ENCODE peak calls at places on chromosomes 12 and 14, in ten cellular contexts. E is ovary, A is fibroblast of lung, I is tibial nerve, Q is neural progenitor cell, V is upper lobe of right lung, O is GM12878, J is thyroid gland, Y is cardiac muscle cell, R is psoas muscle. M is an unnamed sample. For H3K36me3 and H3K4me1, the result is how much of the 10 kb centered on the place peaks cover.

GRCh38 chr14:80223696-80224465 is 12.6 kb upstream of the DIO2 start:
- DNase-seq in V (no peak), I (no peak), E (no peak), Q (no peak), R (no peak), A (peak), Y (no peak), J (no peak), O (no peak), M (no peak)

GRCh38 chr12:116910645-116911449 is at the start of gene FBXW8:
- DNase-seq in R (peak), O (no peak), A (peak), V (peak), Y (peak), I (peak), Q (peak), E (peak), J (peak), M (peak)

GRCh38 chr14:50887476-50887875 is 15.6 kb downstream of the ABHD12B start:
- DNase-seq in R (no peak), E (no peak), Y (no peak), Q (no peak), J (no peak), V (no peak), O (no peak), I (no peak), A (no peak), M (no peak)

GRCh38 chr12:11863478-11863906 is 207.2 kb upstream of the BCL2L14 start:
- DNase-seq in Q (no peak), A (peak), E (peak), J (peak), O (no peak), I (peak), Y (no peak), R (peak), V (no peak), M (no peak)

GRCh38 chr12:132444957-132445883 is 44.7 kb upstream of the FBRSL1 start:
- DNase-seq in V (no peak), O (no peak), Q (peak), R (no peak), A (no peak), E (no peak), J (peak), I (peak), Y (no peak), M (peak)

GRCh38 chr12:117144599-117144998 is 45.4 kb upstream of the TESC start:
- DNase-seq in J (no peak), I (no peak), A (no peak), Y (no peak), Q (no peak), E (no peak), V (no peak), R (no peak), O (no peak), M (no peak)

GRCh38 chr14:90053044-90053443 is 8.8 kb upstream of the KCNK13 start:
- DNase-seq in J (no peak), V (no peak), A (peak), Q (no peak), E (no peak), R (no peak), I (no peak), Y (no peak), O (no peak), M (no peak)

GRCh38 chr12:118982308-118982707 is 967 bp downstream of the SRRM4 start:
- DNase-seq in Y (no peak), I (no peak), V (no peak), J (no peak), E (no peak), R (no peak), Q (no peak), O (no peak), A (no peak), M (no peak)

GRCh38 chr12:124386661-124387509 is 92.0 kb downstream of the RFLNA start:
- DNase-seq in O (no peak), I (no peak), J (no peak), Y (no peak), A (no peak), E (no peak), R (peak), Q (no peak), V (no peak), M (no peak)

GRCh38 chr14:75247286-75247922 is 31.2 kb upstream of the FOS start:
- DNase-seq in R (no peak), I (no peak), V (no peak), Y (no peak), O (peak), A (no peak), Q (no peak), J (no peak), E (no peak), M (peak)

GRCh38 chr12:8771072-8771471 is 51.3 kb upstream of the A2ML1 start:
- DNase-seq in V (no peak), I (no peak), O (no peak), Y (no peak), A (no peak), R (no peak), Q (peak), E (no peak), J (no peak), M (no peak)

GRCh38 chr14:99768381-99768780 is 24.8 kb upstream of the EML1 start:
- DNase-seq in Q (peak), V (no peak), Y (peak), E (no peak), O (no peak), J (no peak), I (no peak), R (no peak), A (peak), M (no peak)

GRCh38 chr12:57491393-57492280 is 3.8 kb downstream of the MARS1 start:
- DNase-seq in R (no peak), V (no peak), A (no peak), Y (no peak), E (no peak), J (no peak), I (no peak), Q (no peak), O (no peak), M (no peak)
- H3K36me3 ChIP-seq in R (half or more), V (under half), A (under half), Y (under half), E (under half), J (under half), I (under half), Q (under half), O (under half), M (half or more)

GRCh38 chr14:23008836-23009235 is 1.1 kb downstream of the C14orf93 start:
- DNase-seq in Q (no peak), E (no peak), R (no peak), A (peak), I (no peak), J (no peak), Y (no peak), V (no peak), O (no peak), M (no peak)

GRCh38 chr14:23005861-23006534 is 3.9 kb downstream of the C14orf93 start:
- DNase-seq in O (no peak), E (no peak), V (no peak), Y (no peak), A (peak), Q (no peak), J (no peak), I (no peak), R (no peak), M (no peak)

GRCh38 chr14:23005451-23005850 is 4.5 kb downstream of the C14orf93 start:
- DNase-seq in R (no peak), Q (no peak), Y (no peak), O (no peak), E (no peak), A (no peak), I (no peak), J (no peak), V (no peak), M (no peak)

GRCh38 chr14:23009483-23009938 is 432 bp downstream of the C14orf93 start:
- DNase-seq in I (no peak), J (no peak), V (no peak), R (no peak), A (no peak), O (no peak), Q (no peak), E (no peak), Y (no peak), M (no peak)

GRCh38 chr14:23006544-23007419 is 3.2 kb downstream of the C14orf93 start:
- DNase-seq in E (peak), I (peak), Q (peak), O (peak), R (peak), Y (peak), V (peak), J (peak), A (peak), M (peak)
- H3K4me1 ChIP-seq in E (under half), I (under half), Q (under half), O (under half), R (under half), Y (under half), V (under half), J (under half), A (under half), M (under half)

DNA sequence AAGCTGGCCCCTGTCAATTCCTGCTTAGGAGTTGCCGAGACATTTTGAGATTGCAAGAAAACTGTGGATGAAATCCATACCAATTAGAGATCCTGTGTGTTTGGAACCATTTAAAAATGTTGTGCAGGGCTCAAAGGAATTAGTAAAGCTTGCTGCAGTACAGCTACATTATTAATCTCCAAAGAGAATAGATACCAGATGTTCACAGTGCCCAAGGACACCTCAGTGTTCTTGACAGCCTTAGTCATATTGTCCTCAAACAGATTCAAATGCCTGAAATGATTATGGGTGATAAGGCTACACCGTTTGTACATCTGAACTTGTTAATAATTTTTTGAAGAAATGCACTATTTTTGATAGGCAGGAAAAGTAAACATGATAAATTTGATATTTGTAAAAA is 164.6 kb downstream of the MSRB3 start:
- DNase-seq in R (no peak), Y (no peak), Q (no peak), E (no peak), O (no peak), V (no peak), A (no peak), I (no peak), J (no peak), M (no peak)
- TF ChIP-seq CTCF in R (no peak), Y (no peak), Q (no peak), E (no peak), O (no peak), V (no peak), A (no peak), I (no peak), J (no peak), M (no peak)

GRCh38 chr12:49792976-49793580 is 35.1 kb downstream of the NCKAP5L start:
- DNase-seq in E (no peak), Q (no peak), I (no peak), J (no peak), Y (no peak), R (no peak), O (no peak), V (peak), A (no peak), M (no peak)
- H3K36me3 ChIP-seq in E (under half), Q (under half), I (under half), J (under half), Y (under half), R (half or more), O (under half), V (under half), A (under half), M (half or more)

GRCh38 chr12:53383258-53383657 is 3.3 kb downstream of the SP1 start:
- DNase-seq in V (peak), A (no peak), Q (no peak), R (no peak), Y (no peak), E (no peak), I (no peak), J (no peak), O (no peak), M (no peak)

GRCh38 chr12:53380104-53380796 is at the start of gene SP1:
- DNase-seq in R (peak), Y (peak), I (peak), E (peak), Q (peak), O (peak), V (peak), A (peak), J (peak), M (peak)

GRCh38 chr12:53379389-53380103 is 430 bp upstream of the SP1 start:
- DNase-seq in A (peak), J (peak), Y (peak), R (peak), I (peak), O (peak), E (peak), Q (peak), V (peak), M (peak)

GRCh38 chr12:53380797-53381738 is 1.1 kb downstream of the SP1 start:
- DNase-seq in E (no peak), A (peak), V (peak), I (no peak), Q (peak), R (peak), Y (no peak), J (no peak), O (no peak), M (peak)

GRCh38 chr12:53381739-53382630 is 2.0 kb downstream of the SP1 start:
- DNase-seq in E (peak), I (peak), V (peak), A (peak), O (peak), Y (peak), R (peak), Q (peak), J (peak), M (peak)
- H3K4me1 ChIP-seq in E (under half), I (under half), V (half or more), A (under half), O (under half), Y (under half), R (half or more), Q (under half), J (under half), M (half or more)

GRCh38 chr12:93742086-93742934 is 65.1 kb downstream of the CRADD start:
- DNase-seq in Q (peak), R (peak), O (no peak), V (peak), Y (peak), J (peak), E (peak), A (peak), I (peak), M (peak)
- TF ChIP-seq CTCF in Q (peak), R (peak), O (peak), V (peak), Y (peak), J (peak), E (no peak), A (peak), I (peak), M (no peak)

GRCh38 chr14:102903889-102904512 is 18.5 kb upstream of the AMN start:
- DNase-seq in O (no peak), Y (no peak), I (no peak), A (no peak), J (no peak), R (no peak), E (no peak), V (no peak), Q (no peak), M (no peak)
- H3K36me3 ChIP-seq in O (under half), Y (under half), I (under half), A (under half), J (under half), R (under half), E (under half), V (under half), Q (under half), M (under half)

M was measured in lower lobe of right lung.